ENCODE peak calls at places on chromosomes 5 and 9, in five cellular contexts. H, A, U, L and T are unnamed samples.
A peak's percentile ranks its signal among the peaks of the same experiment; 100 is the strongest.

GRCh38 chr5:150600951-150601773 is 39.3 kb upstream of the SYNPO start:
- DNase-seq in H (peak; percentile 43), A (no peak), U (no peak), L (no peak), T (no peak)

GRCh38 chr9:126985870-126986498 is 71.4 kb downstream of the RALGPS1 start:
- DNase-seq in H (peak; percentile 79), A (peak; percentile 75), U (peak; percentile 82), L (peak; percentile 74), T (peak; percentile 68)

GRCh38 chr5:41095324-41096101 is 24.4 kb upstream of the MROH2B start:
- DNase-seq in H (no peak), A (no peak), U (no peak), L (no peak), T (no peak)

GRCh38 chr5:74641014-74641777 is 668 bp upstream of the ENC1 start:
- DNase-seq in H (peak; percentile 90), A (peak; percentile 90), U (peak; percentile 93), L (peak; percentile 79), T (peak; percentile 72)

GRCh38 chr9:87656485-87656884 is 69.4 kb upstream of the CTSL start:
- DNase-seq in H (no peak), A (no peak), U (no peak), L (no peak), T (no peak)

GRCh38 chr9:124522121-124523098 is 15.2 kb upstream of the NR5A1 start:
- DNase-seq in H (no peak), A (no peak), U (no peak), L (no peak), T (no peak)

GRCh38 chr9:115013998-115014397 is 83.6 kb upstream of the TNFSF8 start:
- DNase-seq in H (peak; percentile 75), A (peak; percentile 79), U (peak; percentile 76), L (peak; percentile 69), T (peak; percentile 56)

GRCh38 chr9:82209797-82210470 is 221.4 kb downstream of the SPATA31D1 start:
- DNase-seq in H (no peak), A (no peak), U (no peak), L (no peak), T (no peak)

GRCh38 chr5:64487283-64487682 is 18.5 kb upstream of the RGS7BP start:
- DNase-seq in H (no peak), A (no peak), U (no peak), L (no peak), T (no peak)

GRCh38 chr5:149544199-149544472 is 7.1 kb downstream of the CSNK1A1 start:
- DNase-seq in H (no peak), A (no peak), U (no peak), L (no peak), T (no peak)

GRCh38 chr9:81787747-81788632 is 98.6 kb upstream of the TLE1 start:
- DNase-seq in H (no peak), A (no peak), U (peak; percentile 45), L (peak; percentile 44), T (peak; percentile 11)

GRCh38 chr9:112351184-112351583 is 17.8 kb upstream of the PTBP3 start:
- DNase-seq in H (no peak), A (no peak), U (no peak), L (no peak), T (no peak)

GRCh38 chr5:99617335-99617734 is 688.5 kb upstream of the CHD1 start:
- DNase-seq in H (no peak), A (no peak), U (no peak), L (no peak), T (no peak)

GRCh38 chr9:19510907-19511306 is 102.1 kb downstream of the ACER2 start:
- DNase-seq in H (no peak), A (no peak), U (no peak), L (no peak), T (no peak)

GRCh38 chr5:50846261-50846660 is 179.8 kb downstream of the PARP8 start:
- DNase-seq in H (no peak), A (no peak), U (no peak), L (no peak), T (no peak)

GRCh38 chr5:154253807-154254206 is 63.3 kb downstream of the GALNT10 start:
- DNase-seq in H (no peak), A (no peak), U (no peak), L (no peak), T (no peak)

GRCh38 chr9:77725051-77725702 is 77.1 kb upstream of the GNA14 start:
- DNase-seq in H (no peak), A (no peak), U (no peak), L (no peak), T (no peak)

GRCh38 chr5:78726556-78726955 is 78.0 kb upstream of the LHFPL2 start:
- DNase-seq in H (no peak), A (no peak), U (no peak), L (no peak), T (no peak)

GRCh38 chr5:1413211-1413610 is 32.0 kb downstream of the SLC6A3 start:
- DNase-seq in H (peak; percentile 35), A (peak; percentile 29), U (no peak), L (no peak), T (no peak)

GRCh38 chr5:86679529-86679928 is 61.8 kb downstream of the COX7C start:
- DNase-seq in H (no peak), A (no peak), U (no peak), L (peak; percentile 82), T (peak; percentile 6)

GRCh38 chr9:93677061-93677571 is 100.7 kb downstream of the PHF2 start:
- DNase-seq in H (peak; percentile 37), A (peak; percentile 48), U (peak; percentile 5), L (peak; percentile 1), T (no peak)

GRCh38 chr5:135384898-135385297 is 14.1 kb downstream of the MACROH2A1 start:
- DNase-seq in H (no peak), A (no peak), U (no peak), L (no peak), T (no peak)

GRCh38 chr9:94804917-94805544 is 78.5 kb downstream of the AOPEP start:
- DNase-seq in H (no peak), A (no peak), U (no peak), L (no peak), T (no peak)

GRCh38 chr9:128276574-128277270 is 646 bp downstream of the SWI5 start:
- DNase-seq in H (peak; percentile 65), A (no peak), U (no peak), L (peak; percentile 18), T (peak; percentile 10)

GRCh38 chr5:102290004-102290403 is 6.1 kb downstream of the SLCO4C1 start:
- DNase-seq in H (no peak), A (no peak), U (no peak), L (no peak), T (no peak)

GRCh38 chr9:75131700-75132099 is 43.4 kb downstream of the OSTF1 start:
- DNase-seq in H (no peak), A (no peak), U (no peak), L (no peak), T (no peak)

DNA sequence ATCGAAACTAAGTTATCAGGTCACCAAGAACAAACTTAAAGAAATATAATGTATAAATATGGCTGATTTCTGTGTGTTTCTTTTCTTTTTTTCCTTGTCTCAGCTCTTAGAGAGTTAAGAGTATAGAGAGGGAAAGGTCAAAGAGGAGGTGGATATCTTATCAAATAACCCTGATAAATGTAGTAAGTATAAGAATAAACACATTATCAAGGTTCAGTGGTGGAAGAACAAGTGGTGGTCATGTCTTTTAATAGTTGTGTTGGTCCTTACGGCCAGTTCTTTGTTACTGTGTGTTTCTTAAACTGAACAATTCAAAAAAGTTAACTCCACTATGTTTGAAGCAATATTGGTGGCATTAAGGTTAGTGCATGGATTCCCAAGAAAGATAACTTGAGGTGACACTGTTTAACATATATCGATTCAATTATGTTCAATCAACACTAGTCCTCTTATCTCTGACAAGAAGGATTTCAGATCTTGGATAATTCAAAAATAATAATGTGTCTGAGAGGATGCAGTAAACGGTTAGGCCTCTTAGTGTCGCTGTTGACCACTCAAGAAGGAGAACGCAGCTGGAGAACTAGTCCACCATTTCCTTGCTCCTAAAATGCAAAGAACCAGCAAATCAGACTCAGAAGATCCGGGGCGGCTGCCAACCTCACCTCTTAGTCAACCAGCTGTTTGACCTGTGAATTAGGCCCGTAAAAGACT is at the start of gene PCDHGA3:
- DNase-seq in H (no peak), A (no peak), U (no peak), L (no peak), T (no peak)
- H3K9me3 ChIP-seq in H (peaks cover 51% of the 10 kb centered on the region), A (peaks cover 19% of the 10 kb centered on the region), U (peaks cover 54% of the 10 kb centered on the region), L (no peaks in the 10 kb centered on the region), T (no peaks in the 10 kb centered on the region)

DNA sequence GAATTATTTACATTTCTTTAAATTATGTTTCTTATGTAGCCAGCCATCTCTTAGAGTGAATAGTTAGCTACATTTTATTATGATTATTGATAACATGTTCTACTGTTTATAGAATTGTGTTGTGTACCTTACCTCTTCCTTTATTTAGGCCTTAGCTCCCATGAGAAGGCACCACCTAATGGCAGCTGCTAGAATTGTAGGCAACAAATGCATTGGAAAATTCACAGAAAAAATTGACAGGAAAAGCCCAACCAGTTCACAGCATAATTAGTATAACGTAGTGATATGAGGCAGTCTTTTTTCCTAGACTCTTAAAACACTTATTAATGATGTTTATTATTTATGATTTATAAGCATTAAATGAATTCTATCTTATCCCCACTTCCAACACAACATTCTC is 175.8 kb downstream of the WDR70 start:
- DNase-seq in H (no peak), A (no peak), U (no peak), L (no peak), T (no peak)
- TF ChIP-seq CTCF in H (no peak), A (peak; percentile 38), U (peak; percentile 27), L (no peak), T (no peak)

DNA sequence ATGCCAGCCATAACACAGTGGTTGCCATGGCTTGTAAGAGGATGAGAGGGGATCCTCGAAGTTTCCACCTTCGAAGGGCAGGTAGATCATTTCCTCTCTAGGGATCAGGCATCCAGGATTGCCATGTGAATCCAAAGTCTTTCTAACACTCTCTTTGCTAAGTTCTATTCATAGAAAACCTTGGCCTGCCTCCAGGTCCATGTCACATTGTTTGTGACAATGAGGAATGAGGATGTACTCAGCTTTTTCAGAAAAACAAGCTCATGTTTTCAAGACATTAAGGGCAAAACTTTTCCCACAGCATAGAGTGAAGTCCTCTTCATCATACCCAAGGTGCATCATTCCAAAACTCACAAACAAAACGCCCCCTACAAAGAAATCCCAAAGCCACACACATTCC is 19.6 kb downstream of the ESM1 start:
- DNase-seq in H (no peak), A (no peak), U (no peak), L (no peak), T (no peak)
- H3K9me3 ChIP-seq in H (no peaks in the 10 kb centered on the region), A (no peaks in the 10 kb centered on the region), U (no peaks in the 10 kb centered on the region), L (no peaks in the 10 kb centered on the region), T (no peaks in the 10 kb centered on the region)

GRCh38 chr9:34253460-34253837 is 74.6 kb downstream of the UBAP1 start:
- DNase-seq in H (peak; percentile 68), A (no peak), U (no peak), L (no peak), T (no peak)
- TF ChIP-seq CTCF in H (no peak), A (no peak), U (no peak), L (peak; percentile 35), T (no peak)

GRCh38 chr5:139262414-139263139 is 31.0 kb upstream of the MATR3 start:
- DNase-seq in H (peak; percentile 90), A (peak; percentile 88), U (peak; percentile 83), L (peak; percentile 90), T (peak; percentile 83)

GRCh38 chr5:139253115-139253514 is 40.4 kb upstream of the MATR3 start:
- DNase-seq in H (no peak), A (no peak), U (no peak), L (no peak), T (no peak)

GRCh38 chr5:139251281-139251687 is 42.3 kb upstream of the MATR3 start:
- DNase-seq in H (no peak), A (no peak), U (peak; percentile 29), L (no peak), T (no peak)

GRCh38 chr5:139251695-139252288 is 41.7 kb upstream of the MATR3 start:
- DNase-seq in H (no peak), A (no peak), U (no peak), L (no peak), T (no peak)

GRCh38 chr5:139256820-139257219 is 36.7 kb upstream of the MATR3 start:
- DNase-seq in H (no peak), A (no peak), U (no peak), L (no peak), T (no peak)
- H3K9me3 ChIP-seq in H (no peaks in the 10 kb centered on the region), A (no peaks in the 10 kb centered on the region), U (no peaks in the 10 kb centered on the region), L (no peaks in the 10 kb centered on the region), T (no peaks in the 10 kb centered on the region)